ENCODE peak calls at places on chromosome 3, in four cellular contexts. C, G, A and L are unnamed samples.

GRCh38 chr3:123365450-123366143 is 83.3 kb downstream of the ADCY5 start:
- DNase-seq in C (no peak), G (no peak), A (no peak), L (no peak)

GRCh38 chr3:125240496-125240895 is 27.9 kb upstream of the SLC12A8 start:
- DNase-seq in C (no peak), G (no peak), A (peak), L (peak)

GRCh38 chr3:122988507-122988906 is 39.1 kb downstream of the SEMA5B start:
- DNase-seq in C (no peak), G (no peak), A (no peak), L (no peak)

GRCh38 chr3:177776656-177777055 is 579.4 kb upstream of the TBL1XR1 start:
- DNase-seq in C (no peak), G (no peak), A (peak), L (peak)

GRCh38 chr3:176514297-176514696 is 683.0 kb downstream of the TBL1XR1 start:
- DNase-seq in C (no peak), G (peak), A (peak), L (peak)

GRCh38 chr3:181493423-181493822 is 218.3 kb upstream of the SOX2 start:
- DNase-seq in C (no peak), G (no peak), A (peak), L (no peak)

GRCh38 chr3:131728898-131729297 is 226.1 kb upstream of the MRPL3 start:
- DNase-seq in C (no peak), G (no peak), A (no peak), L (no peak)

GRCh38 chr3:98398513-98398912 is 8.0 kb downstream of the OR5K3 start:
- DNase-seq in C (no peak), G (no peak), A (no peak), L (no peak)

GRCh38 chr3:100047455-100048141 is 66.7 kb downstream of the FILIP1L start:
- DNase-seq in C (no peak), G (peak), A (peak), L (peak)

GRCh38 chr3:111351334-111351733 is 190.7 kb upstream of the CD96 start:
- DNase-seq in C (no peak), G (no peak), A (no peak), L (no peak)

GRCh38 chr3:133962879-133963278 is 66.8 kb downstream of the SLCO2A1 start:
- DNase-seq in C (no peak), G (peak), A (peak), L (peak)

GRCh38 chr3:176349706-176350105 is 847.6 kb downstream of the TBL1XR1 start:
- DNase-seq in C (no peak), G (no peak), A (peak), L (no peak)

GRCh38 chr3:33372218-33373081 is 67.8 kb downstream of the UBP1 start:
- DNase-seq in C (no peak), G (peak), A (peak), L (peak)

GRCh38 chr3:16587047-16587702 is 18.0 kb downstream of the DAZL start:
- DNase-seq in C (no peak), G (no peak), A (no peak), L (no peak)

GRCh38 chr3:11711826-11712225 is 68.1 kb upstream of the VGLL4 start:
- DNase-seq in C (no peak), G (no peak), A (no peak), L (peak)

GRCh38 chr3:41120461-41120860 is 78.8 kb upstream of the CTNNB1 start:
- DNase-seq in C (no peak), G (no peak), A (no peak), L (no peak)

GRCh38 chr3:41330465-41330864 is 131.2 kb downstream of the CTNNB1 start:
- DNase-seq in C (no peak), G (no peak), A (peak), L (peak)

GRCh38 chr3:66898155-66898554 is 100.0 kb upstream of the KBTBD8 start:
- DNase-seq in C (no peak), G (no peak), A (no peak), L (no peak)

GRCh38 chr3:141228385-141228784 is 3.2 kb upstream of the PXYLP1 start:
- DNase-seq in C (no peak), G (no peak), A (no peak), L (no peak)

GRCh38 chr3:195803309-195803908 is 8.3 kb downstream of the MUC4 start:
- DNase-seq in C (no peak), G (peak), A (peak), L (peak)

GRCh38 chr3:9147215-9147895 is 102.1 kb downstream of the SRGAP3 start:
- DNase-seq in C (no peak), G (no peak), A (no peak), L (peak)

GRCh38 chr3:122112754-122113153 is 57.6 kb downstream of the CD86 start:
- DNase-seq in C (no peak), G (no peak), A (no peak), L (no peak)

GRCh38 chr3:13416002-13416793 is 3.9 kb downstream of the NUP210 start:
- DNase-seq in C (no peak), G (no peak), A (no peak), L (no peak)

GRCh38 chr3:11522398-11522715 is 121.4 kb downstream of the VGLL4 start:
- DNase-seq in C (no peak), G (no peak), A (peak), L (no peak)

GRCh38 chr3:100710355-100711198 is 1.3 kb downstream of the TFG start:
- DNase-seq in C (no peak), G (no peak), A (peak), L (peak)

GRCh38 chr3:171262431-171262830 is 197.8 kb downstream of the TNIK start:
- DNase-seq in C (no peak), G (no peak), A (no peak), L (no peak)

GRCh38 chr3:65619391-65620298 is 419.1 kb downstream of the MAGI1 start:
- DNase-seq in C (no peak), G (no peak), A (no peak), L (peak)

GRCh38 chr3:183764854-183765731 is 60.3 kb downstream of the MAP6D1 start:
- DNase-seq in C (no peak), G (no peak), A (peak), L (peak)

GRCh38 chr3:181173227-181173626 is 183.7 kb upstream of the DNAJC19 start:
- DNase-seq in C (no peak), G (no peak), A (no peak), L (no peak)

GRCh38 chr3:64049136-64049535 is 25.8 kb upstream of the PSMD6 start:
- DNase-seq in C (no peak), G (peak), A (peak), L (peak)

GRCh38 chr3:160980740-160981139 is 124.4 kb downstream of the B3GALNT1 start:
- DNase-seq in C (no peak), G (no peak), A (no peak), L (no peak)

GRCh38 chr3:46410669-46411068 is 3.6 kb downstream of the CCRL2 start:
- DNase-seq in C (no peak), G (no peak), A (no peak), L (no peak)

GRCh38 chr3:169390741-169391300 is 272.7 kb downstream of the MECOM start:
- DNase-seq in C (no peak), G (no peak), A (no peak), L (no peak)

GRCh38 chr3:59192473-59192872 is 142.6 kb upstream of the CFAP20DC start:
- DNase-seq in C (no peak), G (peak), A (peak), L (peak)

GRCh38 chr3:149085828-149086231 is 503 bp downstream of the HLTF start:
- DNase-seq in C (no peak), G (no peak), A (peak), L (no peak)

GRCh38 chr3:39208463-39209055 is 16.2 kb upstream of the XIRP1 start:
- DNase-seq in C (no peak), G (peak), A (peak), L (peak)
- H3K4me3 ChIP-seq in C (no peak), G (no peak), A (no peak), L (no peak)

DNA sequence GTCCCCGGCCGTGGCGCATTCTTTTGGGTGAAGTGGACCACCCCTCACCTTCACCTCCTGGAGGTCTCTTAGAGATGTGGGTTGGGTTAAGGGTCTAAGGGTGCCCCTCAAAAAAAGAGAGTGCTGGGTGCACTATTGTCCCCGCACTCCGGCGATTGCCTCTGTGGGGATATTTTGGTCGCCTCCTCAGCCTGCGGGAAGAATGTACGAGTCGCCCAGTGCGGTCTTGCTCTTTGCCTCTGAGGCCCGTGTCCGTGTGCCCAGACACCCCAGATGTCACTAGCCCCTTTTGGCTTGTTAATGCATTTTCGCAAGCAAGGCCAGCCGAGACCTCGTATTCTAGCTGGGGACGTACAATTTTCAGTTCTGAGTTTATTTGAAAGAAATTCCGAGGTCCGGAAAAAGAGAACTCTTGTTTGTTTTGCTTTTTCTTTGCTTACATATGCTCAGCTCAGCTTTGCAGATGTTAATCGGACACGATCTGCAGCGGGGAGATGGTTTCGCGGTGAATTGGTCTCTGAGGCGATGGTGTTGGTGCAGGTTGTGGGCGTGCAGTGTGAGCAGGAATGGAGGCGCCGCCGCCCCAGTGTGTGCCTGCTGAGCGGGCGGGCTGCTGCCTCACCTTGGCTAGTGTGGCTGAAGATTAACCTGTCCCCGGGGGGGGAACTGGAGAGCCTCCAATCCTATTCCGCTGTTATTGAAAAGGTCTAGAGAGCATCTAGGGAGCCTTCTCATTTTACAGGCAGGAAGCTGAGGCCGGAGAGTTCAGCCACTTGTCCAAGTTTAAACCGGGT is 1.4 kb downstream of the ST6GAL1 start:
- DNase-seq in C (no peak), G (no peak), A (peak), L (peak)
- TF ChIP-seq CTCF in C (peak), G (no peak), A (no peak), L (no peak)

GRCh38 chr3:186406669-186407635 is 44.9 kb upstream of the DGKG start:
- DNase-seq in C (no peak), G (no peak), A (no peak), L (no peak)
- H3K4me3 ChIP-seq in C (no peak), G (no peak), A (no peak), L (no peak)

GRCh38 chr3:52173101-52173500 is 18.9 kb upstream of the POC1A start:
- DNase-seq in C (no peak), G (no peak), A (no peak), L (no peak)

GRCh38 chr3:52174896-52175295 is 20.7 kb upstream of the POC1A start:
- DNase-seq in C (no peak), G (no peak), A (peak), L (peak)

GRCh38 chr3:52172262-52172757 is 18.1 kb upstream of the POC1A start:
- DNase-seq in C (no peak), G (no peak), A (no peak), L (no peak)

GRCh38 chr3:52175416-52176187 is 21.4 kb upstream of the POC1A start:
- DNase-seq in C (no peak), G (no peak), A (no peak), L (no peak)

GRCh38 chr3:52171577-52172261 is 17.5 kb upstream of the POC1A start:
- DNase-seq in C (no peak), G (peak), A (peak), L (peak)
- TF ChIP-seq CTCF in C (no peak), G (peak), A (no peak), L (peak)